ENCODE peak calls at places on chromosomes 1 and 21, in seven cellular contexts. T is OCI-LY7, F is GM23338, W is hepatocyte, R is PC-9, I is PC-3, E is fibroblast of lung. D is an unnamed sample. For H3K79me2, the result is how much of the 10 kb centered on the place peaks cover.

GRCh38 chr1:232127190-232127589 is 500.6 kb downstream of the DISC1 start:
- DNase-seq in R (peak), E (peak), T (no peak), W (peak), F (no peak), I (peak), D (no peak)

GRCh38 chr21:32403201-32403701 is 9.3 kb upstream of the EVA1C start:
- DNase-seq in R (no peak), E (peak), I (peak), F (peak), W (peak), T (peak), D (peak)

GRCh38 chr1:205581321-205581980 is 50.4 kb downstream of the ELK4 start:
- DNase-seq in E (no peak), I (no peak), F (no peak), R (no peak), W (no peak), T (no peak), D (no peak)

GRCh38 chr1:234400773-234401172 is 27.5 kb downstream of the COA6 start:
- DNase-seq in E (no peak), W (no peak), I (no peak), R (no peak), F (no peak), T (no peak), D (no peak)

GRCh38 chr1:191760016-191760415 is 398.2 kb upstream of the RGS18 start:
- DNase-seq in F (no peak), E (no peak), R (no peak), I (no peak), T (no peak), W (no peak), D (no peak)

GRCh38 chr21:20537162-20537561 is 461.0 kb upstream of the NCAM2 start:
- DNase-seq in I (no peak), T (no peak), F (no peak), E (no peak), W (no peak), R (no peak), D (no peak)

GRCh38 chr21:38989097-38989744 is 183.5 kb downstream of the ETS2 start:
- DNase-seq in I (no peak), W (no peak), F (no peak), R (no peak), E (no peak), T (no peak), D (no peak)

GRCh38 chr1:33275200-33275599 is 18.9 kb downstream of the ZNF362 start:
- DNase-seq in F (no peak), I (no peak), E (no peak), T (no peak), R (no peak), W (no peak), D (no peak)

GRCh38 chr1:172973424-172973823 is 77.3 kb downstream of the TNFSF18 start:
- DNase-seq in F (no peak), W (no peak), E (peak), T (no peak), I (no peak), R (no peak), D (no peak)

GRCh38 chr1:155005076-155005971 is 2.7 kb downstream of the ZBTB7B start:
- DNase-seq in F (no peak), T (peak), I (peak), W (no peak), R (no peak), E (peak), D (peak)
- H2AFZ ChIP-seq in F (no peak), T (no peak), I (peak), W (no peak), R (no peak), E (no peak), D (no peak)

GRCh38 chr1:154429841-154430611 is 24.9 kb downstream of the IL6R start:
- DNase-seq in E (no peak), R (no peak), F (no peak), W (no peak), I (no peak), T (no peak), D (no peak)

GRCh38 chr1:154429118-154429517 is 24.0 kb downstream of the IL6R start:
- DNase-seq in F (no peak), T (no peak), R (no peak), E (no peak), W (no peak), I (no peak), D (no peak)

GRCh38 chr1:154433161-154433681 is 28.1 kb downstream of the IL6R start:
- DNase-seq in T (no peak), W (no peak), R (peak), E (no peak), F (no peak), I (peak), D (peak)

GRCh38 chr1:154430903-154431302 is 25.8 kb downstream of the IL6R start:
- DNase-seq in W (peak), I (no peak), E (no peak), R (no peak), T (no peak), F (peak), D (peak)

DNA sequence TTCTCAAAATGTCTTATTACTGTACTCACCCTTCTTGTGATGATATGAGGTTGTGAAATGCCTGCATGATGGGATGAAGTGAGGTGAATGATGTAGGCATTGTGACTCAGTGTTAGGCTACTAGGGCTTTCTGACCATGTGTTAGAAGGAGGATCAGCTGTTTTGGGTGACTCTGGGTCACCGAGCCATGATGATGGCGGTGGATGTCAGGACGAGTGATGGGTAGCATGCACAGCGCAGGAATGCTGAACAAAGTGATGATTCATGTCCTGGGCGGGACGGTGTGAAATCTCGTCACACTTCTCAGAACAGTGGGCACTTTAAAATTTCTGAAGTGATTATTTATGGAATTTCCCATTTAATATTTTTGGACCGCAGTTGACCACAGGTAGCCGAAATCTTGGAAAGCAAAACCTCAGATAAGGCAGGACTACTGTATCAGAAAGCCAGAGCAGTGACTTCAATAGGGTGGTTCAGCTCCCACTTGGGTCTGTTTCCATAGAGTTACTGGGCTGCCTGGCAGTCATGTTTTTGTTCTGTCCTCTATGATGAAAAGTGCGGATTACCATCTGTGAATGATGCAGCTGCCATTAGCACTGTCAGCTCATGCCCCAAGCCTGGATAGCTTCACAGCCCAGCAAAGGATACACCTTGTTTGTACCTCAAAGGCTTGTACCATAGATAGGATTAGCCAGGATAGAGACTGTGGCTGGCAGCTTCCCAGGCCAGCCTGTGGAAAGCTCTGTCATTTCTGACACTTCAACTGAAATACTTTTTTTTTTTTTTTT is 26.6 kb downstream of the IL6R start:
- DNase-seq in W (peak), I (peak), R (peak), E (peak), F (no peak), T (no peak), D (peak)
- H3K79me2 ChIP-seq in W (under half), I (under half), R (under half), E (under half), F (under half), T (under half), D (under half)

GRCh38 chr1:183734600-183735036 is 70.3 kb upstream of the RGL1 start:
- DNase-seq in I (no peak), R (no peak), F (peak), T (no peak), W (peak), E (peak), D (no peak)
- H2AFZ ChIP-seq in I (no peak), R (no peak), F (peak), T (no peak), W (no peak), E (no peak), D (no peak)

GRCh38 chr1:197481101-197481500 is 213.0 kb downstream of the CRB1 start:
- DNase-seq in I (no peak), W (no peak), R (no peak), F (no peak), T (peak), E (no peak), D (no peak)

GRCh38 chr1:197485790-197486189 is 217.7 kb downstream of the CRB1 start:
- DNase-seq in F (no peak), T (no peak), W (peak), E (no peak), R (peak), I (peak), D (no peak)

DNA sequence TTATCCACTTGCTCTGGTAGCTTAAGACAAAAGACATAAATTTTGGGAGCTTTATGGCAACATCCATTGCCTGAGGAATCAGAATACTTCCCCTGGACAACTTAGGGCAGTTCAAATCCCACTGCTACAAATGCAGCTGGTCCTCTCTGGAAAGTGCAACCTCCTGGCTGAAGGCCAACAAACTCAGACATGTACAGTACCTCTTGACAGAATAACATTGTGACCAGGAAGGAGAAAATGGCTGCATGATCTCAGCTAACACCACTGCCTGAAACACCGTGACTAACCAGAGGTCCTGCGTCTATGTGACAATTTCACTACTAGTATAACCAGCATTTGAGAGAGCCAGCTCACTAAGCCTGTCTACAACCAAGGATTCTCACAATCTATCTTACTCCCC is 218.9 kb downstream of the CRB1 start:
- DNase-seq in R (no peak), I (no peak), T (no peak), W (peak), F (no peak), E (peak), D (no peak)
- H3K79me2 ChIP-seq in R (under half), I (under half), T (under half), W (under half), F (under half), E (under half), D (under half)

GRCh38 chr1:117368116-117369108 is 1.2 kb downstream of the MAN1A2 start:
- DNase-seq in T (peak), E (no peak), I (peak), W (peak), R (peak), F (no peak), D (peak)

GRCh38 chr1:117366982-117367768 is at the start of gene MAN1A2:
- DNase-seq in T (peak), F (peak), E (peak), W (peak), I (peak), R (peak), D (peak)

GRCh38 chr1:117365350-117366280 is 1.6 kb upstream of the MAN1A2 start:
- DNase-seq in I (peak), R (peak), F (no peak), T (peak), E (peak), W (no peak), D (no peak)

GRCh38 chr1:117366281-117366981 is 818 bp upstream of the MAN1A2 start:
- DNase-seq in T (peak), F (peak), I (peak), W (peak), R (peak), E (peak), D (peak)

DNA sequence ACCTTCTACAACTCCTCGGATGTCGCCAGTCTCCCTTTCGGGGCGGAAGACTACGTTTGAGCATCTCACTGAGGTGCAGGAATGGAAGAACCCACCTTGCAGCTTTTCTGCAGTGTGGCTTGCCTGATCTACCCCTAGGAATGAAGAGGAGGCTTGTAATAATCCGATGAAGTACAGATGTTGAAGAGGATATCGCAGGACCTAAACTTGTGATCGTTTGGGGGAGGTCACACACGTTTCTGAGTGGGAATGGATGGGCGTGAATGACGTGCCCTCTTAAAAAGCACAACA is 465 bp downstream of the MAN1A2 start:
- DNase-seq in I (peak), W (no peak), F (no peak), R (no peak), E (no peak), T (peak), D (peak)
- H2AFZ ChIP-seq in I (peak), W (peak), F (peak), R (peak), E (peak), T (peak), D (peak)

DNA sequence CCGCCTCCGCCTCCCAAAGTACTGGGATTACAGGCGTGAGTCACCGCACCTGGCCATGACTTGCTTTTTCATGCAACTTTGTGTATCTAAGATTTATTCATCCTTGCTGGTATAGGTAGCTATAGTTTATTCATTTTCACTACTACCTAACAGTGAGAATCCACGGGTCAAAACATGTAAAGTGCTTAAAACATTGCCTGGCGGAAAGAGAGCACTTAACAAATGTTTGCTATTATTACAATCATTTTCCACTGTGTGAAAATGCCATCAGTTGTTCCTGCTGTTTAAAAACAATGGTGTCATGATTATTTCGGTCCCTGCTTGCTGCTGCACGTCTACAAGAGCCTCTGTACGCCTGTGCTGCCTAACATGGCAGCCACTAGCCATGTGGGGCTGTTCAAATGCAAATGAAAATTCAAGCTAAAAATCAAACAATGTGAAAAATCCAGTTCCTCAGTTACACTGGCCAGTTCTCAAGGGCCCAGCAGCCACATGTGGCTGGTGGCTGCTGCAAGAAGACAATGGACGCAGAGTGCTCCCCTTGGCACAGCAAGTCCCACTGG is 65.1 kb downstream of the CLSTN1 start:
- DNase-seq in I (peak), E (no peak), R (no peak), W (no peak), T (no peak), F (no peak), D (no peak)
- H3K79me2 ChIP-seq in I (half or more), E (under half), R (under half), W (under half), T (under half), F (under half), D (half or more)

DNA sequence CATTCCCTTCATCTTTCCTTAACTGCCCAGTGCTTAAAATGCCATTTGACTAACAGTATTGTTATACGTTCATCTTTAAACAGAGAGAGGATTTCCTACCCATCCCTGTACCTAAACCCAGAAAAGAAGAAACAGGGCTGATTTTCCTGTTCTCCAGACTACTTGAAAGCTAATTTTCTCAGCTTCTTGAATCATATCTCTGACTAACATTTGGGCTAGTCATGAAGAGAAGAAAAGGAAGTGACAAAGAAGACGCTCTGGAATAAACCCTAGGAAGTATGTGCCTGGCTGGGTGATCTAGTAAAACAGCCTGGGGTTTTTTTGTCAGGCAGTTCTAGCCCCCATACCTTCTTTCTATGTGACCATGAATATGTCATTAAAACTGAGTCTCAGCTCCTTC is 44.8 kb upstream of the SGIP1 start:
- DNase-seq in W (no peak), R (no peak), T (no peak), F (no peak), E (peak), I (peak), D (no peak)
- H2AFZ ChIP-seq in W (no peak), R (no peak), T (no peak), F (peak), E (no peak), I (no peak), D (no peak)

GRCh38 chr1:162676087-162676486 is 43.8 kb downstream of the DDR2 start:
- DNase-seq in I (peak), W (peak), F (no peak), E (peak), T (no peak), R (no peak), D (no peak)
- H3K79me2 ChIP-seq in I (under half), W (under half), F (under half), E (half or more), T (under half), R (under half), D (under half)

DNA sequence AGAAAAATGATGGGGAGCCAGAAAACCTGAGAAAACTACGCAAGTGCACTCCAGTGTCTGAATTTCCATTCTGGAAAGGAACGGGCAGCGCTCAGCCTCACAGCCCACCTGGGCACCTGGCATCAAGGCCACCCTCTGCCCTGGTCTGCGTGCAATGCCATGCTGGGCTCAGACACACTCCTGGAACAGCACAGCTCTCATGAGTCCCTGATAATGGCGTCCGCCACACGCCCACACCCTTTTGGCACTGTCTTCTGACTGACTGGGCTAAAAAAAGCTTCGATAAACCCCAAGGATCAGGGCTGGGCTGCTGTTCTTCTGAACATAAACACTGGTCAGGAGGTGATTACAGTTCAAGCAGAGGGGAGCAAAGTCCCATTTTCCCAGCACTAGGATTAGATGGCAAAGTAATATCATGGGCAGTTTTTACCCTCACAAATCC is 22.8 kb downstream of the RCAN1 start:
- DNase-seq in W (peak), F (no peak), R (no peak), E (peak), T (no peak), I (no peak), D (no peak)
- H2AFZ ChIP-seq in W (peak), F (no peak), R (no peak), E (peak), T (no peak), I (no peak), D (no peak)